ENCODE peak calls at places on chromosomes 5 and 9, in seven cellular contexts. N, L, F, G, O, W and P are unnamed samples.

GRCh38 chr5:153629496-153629895 is 139.0 kb downstream of the GRIA1 start:
- DNase-seq in N (no peak), L (no peak), F (no peak), G (no peak), O (no peak), W (no peak), P (no peak)

GRCh38 chr5:134138416-134139376 is 24.2 kb downstream of the TCF7 start:
- DNase-seq in N (peak), L (peak), F (no peak), G (no peak), O (peak), W (peak), P (no peak)

GRCh38 chr5:68339921-68340321 is 124.4 kb downstream of the PIK3R1 start:
- DNase-seq in N (peak), L (no peak), F (no peak), G (no peak), O (no peak), W (no peak), P (no peak)

GRCh38 chr9:36029765-36030528 is 6.8 kb upstream of the RECK start:
- DNase-seq in N (peak), L (no peak), F (no peak), G (peak), O (no peak), W (no peak), P (no peak)

GRCh38 chr5:143720689-143721088 is 91.3 kb upstream of the HMHB1 start:
- DNase-seq in N (no peak), L (no peak), F (no peak), G (no peak), O (no peak), W (no peak), P (no peak)

GRCh38 chr5:68046445-68046844 is 169.1 kb upstream of the PIK3R1 start:
- DNase-seq in N (peak), L (no peak), F (no peak), G (peak), O (no peak), W (no peak), P (no peak)

GRCh38 chr9:137229903-137230719 is 590 bp upstream of the SLC34A3 start:
- DNase-seq in N (no peak), L (no peak), F (no peak), G (no peak), O (no peak), W (no peak), P (no peak)

GRCh38 chr5:56534102-56534501 is 281.2 kb upstream of the MAP3K1 start:
- DNase-seq in N (peak), L (no peak), F (no peak), G (no peak), O (no peak), W (no peak), P (no peak)

GRCh38 chr9:73200694-73201432 is 49.2 kb downstream of the ANXA1 start:
- DNase-seq in N (no peak), L (no peak), F (no peak), G (no peak), O (no peak), W (no peak), P (no peak)

GRCh38 chr5:16570121-16570815 is 46.5 kb downstream of the RETREG1 start:
- DNase-seq in N (peak), L (no peak), F (no peak), G (no peak), O (no peak), W (no peak), P (no peak)

GRCh38 chr9:133534346-133535284 is at the start of gene ADAMTSL2:
- DNase-seq in N (peak), L (peak), F (peak), G (no peak), O (peak), W (no peak), P (peak)

GRCh38 chr5:54837939-54838457 is 147.4 kb downstream of the ESM1 start:
- DNase-seq in N (no peak), L (no peak), F (no peak), G (no peak), O (no peak), W (no peak), P (no peak)

GRCh38 chr9:89542461-89543021 is 44.6 kb upstream of the SEMA4D start:
- DNase-seq in N (no peak), L (no peak), F (no peak), G (no peak), O (no peak), W (no peak), P (no peak)

GRCh38 chr9:101176384-101176783 is 147.9 kb downstream of the PLPPR1 start:
- DNase-seq in N (no peak), L (no peak), F (no peak), G (no peak), O (no peak), W (no peak), P (peak)

GRCh38 chr5:126516133-126516532 is 78.9 kb downstream of the ALDH7A1 start:
- DNase-seq in N (peak), L (no peak), F (no peak), G (peak), O (no peak), W (no peak), P (peak)

GRCh38 chr9:98074119-98074990 is 17.8 kb downstream of the NANS start:
- DNase-seq in N (no peak), L (no peak), F (peak), G (no peak), O (peak), W (peak), P (peak)

GRCh38 chr9:98326402-98327248 is 71.2 kb upstream of the TBC1D2 start:
- DNase-seq in N (peak), L (no peak), F (no peak), G (peak), O (no peak), W (no peak), P (no peak)

GRCh38 chr9:134167530-134167931 is 3.2 kb upstream of the RNU6ATAC start:
- DNase-seq in N (peak), L (no peak), F (no peak), G (peak), O (no peak), W (no peak), P (no peak)

GRCh38 chr5:115685480-115685879 is 59.6 kb upstream of the TMED7 start:
- DNase-seq in N (peak), L (no peak), F (no peak), G (no peak), O (no peak), W (no peak), P (no peak)

GRCh38 chr9:137611623-137612609 is 6.4 kb downstream of the ARRDC1 start:
- DNase-seq in N (peak), L (no peak), F (no peak), G (peak), O (peak), W (peak), P (no peak)

GRCh38 chr5:163401271-163401670 is 36.1 kb upstream of the CCNG1 start:
- DNase-seq in N (no peak), L (no peak), F (no peak), G (no peak), O (no peak), W (no peak), P (no peak)

GRCh38 chr9:4297795-4298254 is 2.0 kb downstream of the GLIS3 start:
- DNase-seq in N (peak), L (peak), F (peak), G (no peak), O (peak), W (peak), P (no peak)

GRCh38 chr9:132078369-132079356 is 1.0 kb downstream of the MED27 start:
- DNase-seq in N (peak), L (peak), F (no peak), G (no peak), O (peak), W (no peak), P (peak)

GRCh38 chr5:175796536-175797499 is 74.6 kb upstream of the CPLX2 start:
- DNase-seq in N (peak), L (no peak), F (peak), G (peak), O (peak), W (peak), P (peak)

GRCh38 chr9:108511200-108511756 is 344.5 kb downstream of the ACTL7B start:
- DNase-seq in N (peak), L (no peak), F (no peak), G (peak), O (no peak), W (no peak), P (no peak)

GRCh38 chr5:74167206-74167929 is 473.2 kb downstream of the ENC1 start:
- DNase-seq in N (peak), L (no peak), F (no peak), G (peak), O (no peak), W (no peak), P (no peak)

GRCh38 chr9:109039539-109039938 is 26.2 kb upstream of the CTNNAL1 start:
- DNase-seq in N (no peak), L (no peak), F (no peak), G (no peak), O (no peak), W (no peak), P (no peak)

GRCh38 chr9:96603305-96604004 is 16.2 kb downstream of the CDC14B start:
- DNase-seq in N (peak), L (no peak), F (no peak), G (no peak), O (no peak), W (no peak), P (no peak)

GRCh38 chr5:178205010-178205748 is 846 bp downstream of the HNRNPAB start:
- DNase-seq in N (peak), L (peak), F (peak), G (no peak), O (peak), W (peak), P (peak)

GRCh38 chr5:108381034-108381954 is 604 bp downstream of the FBXL17 start:
- DNase-seq in N (peak), L (peak), F (peak), G (no peak), O (peak), W (peak), P (peak)

GRCh38 chr9:93667006-93667405 is 90.6 kb downstream of the PHF2 start:
- DNase-seq in N (no peak), L (peak), F (no peak), G (no peak), O (no peak), W (peak), P (peak)

GRCh38 chr5:149799119-149799623 is 69.1 kb downstream of the PPARGC1B start:
- DNase-seq in N (peak), L (peak), F (no peak), G (peak), O (no peak), W (no peak), P (peak)

GRCh38 chr5:143279698-143280097 is 123.8 kb downstream of the NR3C1 start:
- DNase-seq in N (peak), L (no peak), F (no peak), G (peak), O (no peak), W (no peak), P (no peak)

GRCh38 chr5:108637110-108637509 is 110.6 kb upstream of the FER start:
- DNase-seq in N (no peak), L (no peak), F (no peak), G (no peak), O (no peak), W (no peak), P (no peak)

GRCh38 chr9:93664549-93665120 is 88.3 kb downstream of the PHF2 start:
- DNase-seq in N (no peak), L (peak), F (no peak), G (no peak), O (no peak), W (peak), P (no peak)

DNA sequence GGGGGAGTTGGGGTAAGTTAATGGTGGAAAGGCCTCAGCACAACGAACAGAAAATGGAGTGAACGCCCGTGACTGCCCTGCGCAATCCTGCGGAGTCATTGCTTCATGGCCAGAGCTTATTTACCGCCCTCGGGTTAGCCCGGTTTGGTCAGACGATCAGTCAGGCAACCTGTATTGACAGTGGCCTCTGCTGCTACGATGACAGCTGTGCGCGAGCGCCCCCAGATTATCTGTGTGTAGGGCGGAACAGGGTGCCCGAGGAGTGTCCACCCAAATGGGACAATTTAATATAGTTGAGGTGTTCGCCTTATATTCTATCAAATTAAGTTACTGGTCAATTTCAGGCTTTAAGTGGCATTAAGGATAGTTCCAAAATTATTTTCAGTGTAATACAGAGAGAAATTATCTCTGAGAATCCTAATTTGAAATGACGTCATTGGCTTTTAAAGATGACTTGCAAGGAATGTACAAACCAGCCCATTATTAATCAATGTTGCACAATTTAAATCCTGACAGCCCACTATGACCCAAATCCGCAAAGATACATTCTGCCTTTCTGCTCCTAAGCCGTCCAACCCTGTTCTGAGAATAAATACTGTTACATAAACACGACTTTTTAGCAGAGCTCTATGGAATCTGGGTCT is 879 bp upstream of the UBQLN1 start:
- DNase-seq in N (peak), L (peak), F (peak), G (no peak), O (peak), W (peak), P (peak)
- TF ChIP-seq CTCF in N (no peak), L (no peak), F (no peak), G (no peak), O (no peak), W (peak), P (peak)

DNA sequence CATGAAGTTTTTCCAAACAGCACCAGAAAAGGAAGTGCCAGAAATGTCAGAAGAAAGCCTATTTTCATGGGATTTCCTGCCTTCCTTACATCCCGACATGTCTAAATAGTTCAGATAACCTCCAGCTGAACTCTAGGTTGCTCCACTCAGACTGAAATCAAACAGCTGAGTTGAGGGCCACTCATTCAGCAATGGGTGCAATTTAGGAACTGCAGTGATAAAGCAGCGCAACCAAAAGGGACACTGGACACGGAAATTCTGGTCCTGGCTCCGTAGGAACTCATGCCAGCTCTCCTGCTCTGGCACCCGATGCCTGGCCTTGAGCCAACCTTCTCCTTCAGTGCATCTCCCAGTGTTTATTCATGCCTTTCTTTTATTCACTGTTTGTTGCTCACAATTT is 127.1 kb downstream of the PDE4D start:
- DNase-seq in N (no peak), L (peak), F (peak), G (no peak), O (no peak), W (peak), P (peak)
- H3K4me3 ChIP-seq in N (peak), L (peak), F (no peak), G (no peak), O (no peak), W (peak), P (peak)

DNA sequence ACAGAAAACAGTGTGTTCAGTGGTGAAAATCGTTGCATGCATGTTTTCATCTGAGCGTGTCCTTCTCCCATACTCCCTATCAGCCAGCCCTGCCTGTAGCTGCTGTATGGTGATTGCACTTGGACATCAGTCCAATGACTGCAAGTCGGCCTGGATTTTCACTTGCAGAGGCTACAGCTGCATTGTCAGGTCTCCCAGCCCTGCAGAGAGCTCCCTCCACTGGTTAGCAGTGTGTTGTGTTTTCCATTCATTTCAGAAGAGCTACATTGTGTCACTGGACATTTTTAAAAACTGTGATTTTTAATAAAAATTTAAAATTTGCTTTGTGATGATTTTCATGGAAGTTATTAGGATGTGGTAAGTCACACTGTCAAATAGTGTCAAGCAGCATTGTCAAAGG is 96.6 kb downstream of the SYK start:
- DNase-seq in N (no peak), L (no peak), F (no peak), G (no peak), O (no peak), W (no peak), P (no peak)
- TF ChIP-seq CTCF in N (no peak), L (no peak), F (no peak), G (peak), O (no peak), W (no peak), P (peak)

DNA sequence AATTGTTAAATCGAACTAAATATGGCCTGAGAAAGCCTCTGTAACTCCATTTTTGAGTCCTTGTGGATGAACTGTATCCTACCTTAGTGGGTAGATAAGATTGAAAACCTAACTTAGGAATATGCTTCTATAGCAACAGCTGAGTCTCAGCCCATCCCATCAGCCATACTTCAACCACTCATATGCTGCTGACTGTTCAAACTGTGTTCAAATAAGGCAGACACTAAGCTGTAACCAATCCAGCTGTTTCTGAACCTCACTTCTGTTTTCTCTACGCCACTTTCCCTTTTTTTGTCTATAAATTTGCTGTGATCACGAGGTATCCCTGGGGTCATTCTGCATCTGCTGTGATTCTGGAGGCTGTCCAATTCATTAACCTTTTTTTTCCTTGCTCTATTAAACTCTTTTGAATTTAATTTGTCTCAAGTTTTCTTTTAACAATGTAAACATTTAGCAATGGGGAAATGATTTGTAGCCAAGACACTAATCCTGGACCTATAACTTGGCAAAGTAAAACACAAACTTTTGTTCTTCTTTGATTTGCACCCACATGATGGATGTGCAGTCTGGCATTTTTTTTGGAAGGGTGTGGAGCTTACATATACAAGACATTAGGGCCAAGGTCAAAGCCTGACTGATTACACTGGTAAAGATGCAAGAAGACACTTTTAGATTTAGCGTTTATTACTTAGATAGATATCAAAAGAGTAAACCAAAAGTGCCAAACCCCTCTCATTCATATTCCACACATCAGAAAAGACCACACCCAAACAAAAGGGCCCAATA is 14.9 kb upstream of the SCGB3A2 start:
- DNase-seq in N (no peak), L (no peak), F (no peak), G (no peak), O (no peak), W (no peak), P (no peak)
- H3K4me3 ChIP-seq in N (no peak), L (no peak), F (no peak), G (no peak), O (no peak), W (no peak), P (no peak)

GRCh38 chr5:95284512-95285405 is at the start of gene MCTP1:
- DNase-seq in N (peak), L (no peak), F (peak), G (no peak), O (no peak), W (peak), P (peak)
- TF ChIP-seq CTCF in N (no peak), L (no peak), F (no peak), G (no peak), O (no peak), W (no peak), P (no peak)

GRCh38 chr9:91945277-91946074 is 4.6 kb downstream of the ROR2 start:
- DNase-seq in N (peak), L (peak), F (no peak), G (no peak), O (no peak), W (no peak), P (no peak)
- H3K4me3 ChIP-seq in N (no peak), L (peak), F (no peak), G (peak), O (no peak), W (no peak), P (no peak)

GRCh38 chr9:22102347-22103053 is 93.4 kb upstream of the CDKN2B start:
- DNase-seq in N (no peak), L (no peak), F (no peak), G (no peak), O (no peak), W (no peak), P (no peak)

GRCh38 chr9:22103650-22104575 is 94.8 kb upstream of the CDKN2B start:
- DNase-seq in N (peak), L (no peak), F (no peak), G (no peak), O (no peak), W (no peak), P (no peak)

GRCh38 chr9:22097712-22098111 is 88.6 kb upstream of the CDKN2B start:
- DNase-seq in N (peak), L (no peak), F (no peak), G (no peak), O (no peak), W (no peak), P (no peak)

GRCh38 chr9:22098636-22099332 is 89.7 kb upstream of the CDKN2B start:
- DNase-seq in N (no peak), L (no peak), F (no peak), G (no peak), O (no peak), W (no peak), P (no peak)

DNA sequence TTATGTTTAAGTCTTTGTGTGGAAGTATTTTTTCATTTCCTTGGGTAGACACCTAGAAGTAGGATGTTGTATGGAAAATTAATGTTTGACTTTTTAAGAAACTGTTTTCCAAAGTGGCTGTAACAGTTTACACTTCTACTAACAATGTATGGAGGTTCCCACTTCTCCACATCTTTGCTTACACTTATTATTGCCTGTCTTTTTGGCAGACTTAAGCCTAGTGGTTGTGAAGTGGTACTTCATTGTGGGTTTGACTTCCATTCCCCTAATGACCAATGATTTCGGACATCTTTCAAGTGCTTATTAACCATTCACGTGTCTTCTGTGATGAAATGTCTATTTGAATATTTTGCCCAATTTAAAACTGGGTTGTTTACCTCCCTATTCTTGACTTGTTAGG is 91.5 kb upstream of the CDKN2B start:
- DNase-seq in N (no peak), L (no peak), F (no peak), G (no peak), O (no peak), W (no peak), P (no peak)
- TF ChIP-seq CTCF in N (peak), L (no peak), F (no peak), G (peak), O (no peak), W (no peak), P (peak)